ENCODE peak calls at places on chromosomes 13 and 19, in five cellular contexts. Z, E, F, T and X are unnamed samples.

GRCh38 chr19:48656840-48657474 is 11.0 kb upstream of the CA11 start:
- DNase-seq in Z (no peak), E (peak; percentile 86), F (no peak), T (peak; percentile 82), X (peak; percentile 93)

GRCh38 chr19:28934626-28935025 is 278.3 kb downstream of the UQCRFS1 start:
- DNase-seq in Z (no peak), E (peak; percentile 10), F (no peak), T (no peak), X (peak; percentile 74)

GRCh38 chr19:19211499-19212432 is at the start of gene NCAN:
- DNase-seq in Z (no peak), E (no peak), F (no peak), T (no peak), X (no peak)

GRCh38 chr19:14686411-14686810 is 3.4 kb upstream of the ZNF333 start:
- DNase-seq in Z (no peak), E (peak; percentile 53), F (no peak), T (peak; percentile 42), X (peak; percentile 37)

GRCh38 chr13:30818323-30818960 is 83.1 kb downstream of the ALOX5AP start:
- DNase-seq in Z (no peak), E (peak; percentile 87), F (no peak), T (peak; percentile 93), X (peak; percentile 54)

GRCh38 chr19:44747739-44748425 is 626 bp upstream of the BCL3 start:
- DNase-seq in Z (peak; percentile 78), E (peak; percentile 68), F (peak; percentile 89), T (peak; percentile 86), X (peak; percentile 81)

GRCh38 chr19:46813570-46814358 is 25.4 kb upstream of the SLC1A5 start:
- DNase-seq in Z (peak; percentile 57), E (peak; percentile 93), F (peak; percentile 74), T (peak; percentile 92), X (no peak)

GRCh38 chr19:28293685-28294084 is 919.3 kb downstream of the UQCRFS1 start:
- DNase-seq in Z (no peak), E (no peak), F (no peak), T (no peak), X (no peak)

GRCh38 chr19:18029617-18030338 is 21.8 kb downstream of the ARRDC2 start:
- DNase-seq in Z (peak; percentile 64), E (no peak), F (peak; percentile 91), T (peak; percentile 36), X (peak; percentile 69)

GRCh38 chr19:50300814-50301606 is 28.2 kb downstream of the KCNC3 start:
- DNase-seq in Z (no peak), E (peak; percentile 70), F (no peak), T (peak; percentile 80), X (peak; percentile 84)

GRCh38 chr19:12788682-12789097 is 2.6 kb upstream of the JUNB start:
- DNase-seq in Z (peak; percentile 88), E (peak; percentile 79), F (peak; percentile 86), T (peak; percentile 77), X (peak; percentile 66)

GRCh38 chr19:41784337-41785239 is 11.8 kb upstream of the CEACAM3 start:
- DNase-seq in Z (no peak), E (no peak), F (no peak), T (no peak), X (no peak)

GRCh38 chr13:98581971-98582702 is 5.2 kb upstream of the STK24 start:
- DNase-seq in Z (no peak), E (peak; percentile 73), F (no peak), T (peak; percentile 60), X (peak; percentile 87)

GRCh38 chr13:100506154-100506553 is 82.4 kb downstream of the GGACT start:
- DNase-seq in Z (no peak), E (no peak), F (no peak), T (no peak), X (no peak)

GRCh38 chr13:65653548-65654078 is 1576.5 kb downstream of the PCDH9 start:
- DNase-seq in Z (no peak), E (no peak), F (no peak), T (no peak), X (no peak)

GRCh38 chr19:31658993-31659896 is 310.0 kb upstream of the TSHZ3 start:
- DNase-seq in Z (no peak), E (no peak), F (no peak), T (no peak), X (no peak)

GRCh38 chr19:55209430-55210119 is at the start of gene PTPRH:
- DNase-seq in Z (peak; percentile 55), E (no peak), F (peak; percentile 47), T (no peak), X (no peak)

GRCh38 chr19:51168571-51169282 is 26.6 kb downstream of the SIGLEC7 start:
- DNase-seq in Z (no peak), E (no peak), F (no peak), T (no peak), X (no peak)

GRCh38 chr13:67343777-67344176 is 113.6 kb upstream of the PCDH9 start:
- DNase-seq in Z (no peak), E (no peak), F (no peak), T (no peak), X (no peak)

GRCh38 chr13:32426191-32426980 is 1.5 kb downstream of the N4BP2L1 start:
- DNase-seq in Z (peak; percentile 35), E (peak; percentile 36), F (no peak), T (no peak), X (no peak)

GRCh38 chr13:43686557-43686956 is 100.2 kb downstream of the ENOX1 start:
- DNase-seq in Z (peak; percentile 42), E (peak; percentile 94), F (peak; percentile 60), T (peak; percentile 90), X (peak; percentile 87)

GRCh38 chr19:18435848-18436631 is 1.9 kb downstream of the ISYNA1 start:
- DNase-seq in Z (no peak), E (no peak), F (no peak), T (no peak), X (no peak)

GRCh38 chr13:40371531-40372125 is 294.8 kb downstream of the FOXO1 start:
- DNase-seq in Z (no peak), E (no peak), F (no peak), T (no peak), X (no peak)

GRCh38 chr19:8363803-8364771 is at the start of gene ANGPTL4:
- DNase-seq in Z (peak; percentile 70), E (peak; percentile 81), F (peak; percentile 65), T (peak; percentile 88), X (peak; percentile 90)

GRCh38 chr13:76474356-76474755 is 411.8 kb downstream of the KCTD12 start:
- DNase-seq in Z (no peak), E (peak; percentile 57), F (no peak), T (peak; percentile 41), X (peak; percentile 6)

GRCh38 chr19:5692785-5693194 is 2.7 kb downstream of the RPL36 start:
- DNase-seq in Z (no peak), E (no peak), F (no peak), T (no peak), X (peak; percentile 45)

GRCh38 chr13:104553156-104553555 is 1486.9 kb upstream of the SLC10A2 start:
- DNase-seq in Z (no peak), E (peak; percentile 62), F (no peak), T (peak; percentile 66), X (peak; percentile 25)
- TF ChIP-seq CTCF in Z (no peak), E (no peak), F (no peak), T (no peak), X (no peak)

GRCh38 chr19:1511989-1512338 is 855 bp downstream of the ADAMTSL5 start:
- DNase-seq in Z (no peak), E (no peak), F (no peak), T (no peak), X (no peak)
- H3K4me3 ChIP-seq in Z (no peak overlapping the region), E (no peak overlapping the region), F (no peak overlapping the region), T (no peak overlapping the region), X (peak overlapping the region; percentile 88)

GRCh38 chr19:58277748-58278147 is 1.0 kb upstream of the ZNF8 start:
- DNase-seq in Z (no peak), E (no peak), F (no peak), T (no peak), X (no peak)

GRCh38 chr19:58277197-58277596 is 1.6 kb upstream of the ZNF8 start:
- DNase-seq in Z (no peak), E (no peak), F (no peak), T (no peak), X (no peak)

GRCh38 chr19:58279925-58280316 is 1.2 kb downstream of the ZNF8 start:
- DNase-seq in Z (no peak), E (peak; percentile 28), F (no peak), T (no peak), X (no peak)

GRCh38 chr19:58279042-58279924 is 528 bp downstream of the ZNF8 start:
- DNase-seq in Z (peak; percentile 71), E (peak; percentile 80), F (peak; percentile 93), T (peak; percentile 72), X (peak; percentile 59)

GRCh38 chr19:58278156-58279041 is at the start of gene ZNF8:
- DNase-seq in Z (peak; percentile 97), E (peak; percentile 98), F (peak; percentile 98), T (peak; percentile 99), X (peak; percentile 100)
- TF ChIP-seq CTCF in Z (no peak), E (peak; percentile 14), F (peak; percentile 12), T (no peak), X (no peak)

GRCh38 chr13:51589793-51590192 is 5.5 kb downstream of the WDFY2 start:
- DNase-seq in Z (no peak), E (no peak), F (no peak), T (no peak), X (no peak)
- H3K4me3 ChIP-seq in Z (no peak overlapping the region), E (no peak overlapping the region), F (no peak overlapping the region), T (no peak overlapping the region), X (no peak overlapping the region)

DNA sequence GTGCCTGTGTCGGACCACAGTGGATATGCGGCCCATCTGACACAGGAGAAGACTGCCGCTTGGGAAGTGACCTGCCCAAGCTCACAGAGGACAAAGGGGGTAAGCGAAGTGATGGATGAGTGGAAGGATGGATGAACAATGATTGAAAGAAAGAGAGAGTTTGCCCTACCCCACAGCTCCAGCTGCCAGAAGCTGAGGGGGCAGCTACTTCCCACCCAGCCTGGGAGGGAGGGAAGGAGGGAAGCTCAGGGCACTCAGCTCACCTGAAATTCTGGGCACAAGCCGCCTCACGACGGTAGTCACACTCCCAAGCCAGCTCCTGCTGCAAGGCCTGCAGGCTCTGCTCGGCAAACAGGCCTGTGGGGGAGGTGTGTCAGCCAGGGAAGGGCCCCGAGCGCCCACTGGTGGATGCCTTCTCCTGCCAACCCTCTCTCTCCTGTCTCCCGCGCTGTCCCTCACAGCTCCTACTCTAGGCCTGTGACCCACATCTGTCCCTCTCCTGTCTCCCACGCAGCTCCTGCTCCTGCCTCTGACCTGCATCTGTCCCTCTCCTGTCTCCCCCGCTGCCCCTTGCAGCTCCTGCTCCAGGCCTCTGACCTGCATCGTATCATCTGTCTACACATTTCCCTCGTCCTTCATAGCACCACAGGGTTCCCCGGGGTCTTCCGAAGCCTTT is 12.0 kb upstream of the NUMBL start:
- DNase-seq in Z (peak; percentile 51), E (peak; percentile 51), F (no peak), T (peak; percentile 39), X (peak; percentile 57)
- TF ChIP-seq CTCF in Z (no peak), E (peak; percentile 62), F (peak; percentile 22), T (peak; percentile 51), X (peak; percentile 19)